ENCODE peak calls at places on chromosomes 4 and X, in six cellular contexts. J, E, V, B, N and S are unnamed samples.

GRCh38 chr4:159382875-159383568 is 280.1 kb downstream of the RAPGEF2 start:
- DNase-seq in J (no peak), E (no peak), V (no peak), B (no peak), N (no peak), S (no peak)

GRCh38 chr4:1843852-1844251 is 12.1 kb downstream of the LETM1 start:
- DNase-seq in J (no peak), E (no peak), V (no peak), B (no peak), N (no peak), S (no peak)

GRCh38 chr4:77073981-77074865 is 1.6 kb downstream of the CCNI start:
- DNase-seq in J (no peak), E (no peak), V (no peak), B (no peak), N (no peak), S (no peak)

GRCh38 chrX:78024349-78025108 is 55.1 kb upstream of the PGAM4 start:
- DNase-seq in J (no peak), E (peak; percentile 2), V (no peak), B (no peak), N (no peak), S (no peak)

GRCh38 chrX:1528884-1529203 is 8.1 kb downstream of the P2RY8 start:
- DNase-seq in J (no peak), E (no peak), V (no peak), B (no peak), N (no peak), S (no peak)

GRCh38 chrX:6053126-6053625 is 175.5 kb downstream of the NLGN4X start:
- DNase-seq in J (no peak), E (no peak), V (no peak), B (no peak), N (no peak), S (no peak)

GRCh38 chr4:55386840-55387239 is 8.9 kb upstream of the TMEM165 start:
- DNase-seq in J (no peak), E (no peak), V (no peak), B (no peak), N (no peak), S (no peak)

GRCh38 chr4:47315346-47315745 is 148.2 kb downstream of the COMMD8 start:
- DNase-seq in J (no peak), E (peak; percentile 12), V (no peak), B (no peak), N (no peak), S (no peak)

GRCh38 chr4:25308761-25309160 is 3.8 kb upstream of the ZCCHC4 start:
- DNase-seq in J (no peak), E (no peak), V (no peak), B (no peak), N (no peak), S (no peak)

GRCh38 chrX:26722666-26723428 is 506.9 kb downstream of the MAGEB5 start:
- DNase-seq in J (peak; percentile 59), E (no peak), V (no peak), B (no peak), N (no peak), S (no peak)

GRCh38 chrX:115940888-115941332 is 229.6 kb upstream of the AGTR2 start:
- DNase-seq in J (peak; percentile 81), E (no peak), V (no peak), B (no peak), N (no peak), S (no peak)

GRCh38 chr4:147768113-147768512 is 36.2 kb downstream of the ARHGAP10 start:
- DNase-seq in J (no peak), E (no peak), V (no peak), B (no peak), N (no peak), S (no peak)

GRCh38 chr4:123350191-123350544 is 46.4 kb upstream of the SPRY1 start:
- DNase-seq in J (no peak), E (no peak), V (no peak), B (no peak), N (no peak), S (no peak)

GRCh38 chr4:102551946-102552575 is 50.9 kb downstream of the NFKB1 start:
- DNase-seq in J (no peak), E (no peak), V (no peak), B (no peak), N (no peak), S (no peak)

GRCh38 chrX:43735957-43736356 is 79.9 kb downstream of the MAOA start:
- DNase-seq in J (no peak), E (no peak), V (no peak), B (no peak), N (no peak), S (no peak)